ENCODE peak calls at places on chromosome 1, in six cellular contexts. S is tibial artery; Q is GM12878; N is activated CD8-positive, alpha-beta T cell treated with anti-CD3 and anti-CD28 coated beads for 36 hours; H is Calu3; C is OCI-LY7. B is an unnamed sample.
A peak's percentile ranks its signal among the peaks of the same experiment; 100 is the strongest.

GRCh38 chr1:39174400-39175081 is 30.0 kb upstream of the MACF1 start:
- DNase-seq in C (no peak), N (no peak), H (no peak), Q (no peak), S (no peak), B (no peak)

GRCh38 chr1:115911298-115911697 is 65.0 kb upstream of the SLC22A15 start:
- DNase-seq in N (no peak), C (no peak), H (peak; percentile 44), Q (no peak), S (no peak), B (no peak)

GRCh38 chr1:40944841-40945430 is 34.6 kb upstream of the CTPS1 start:
- DNase-seq in C (no peak), H (peak; percentile 40), S (peak; percentile 72), Q (no peak), N (no peak), B (no peak)

GRCh38 chr1:240027059-240027462 is 64.6 kb upstream of the FMN2 start:
- DNase-seq in N (peak; percentile 44), Q (no peak), C (peak; percentile 25), H (peak; percentile 56), S (no peak), B (no peak)

GRCh38 chr1:112712191-112712590 is 2.9 kb downstream of the PPM1J start:
- DNase-seq in S (peak; percentile 38), Q (no peak), H (no peak), C (no peak), N (no peak), B (peak; percentile 65)

GRCh38 chr1:52532732-52533327 is 20.1 kb downstream of the TUT4 start:
- DNase-seq in Q (no peak), H (no peak), N (no peak), S (no peak), C (no peak), B (no peak)

GRCh38 chr1:223228931-223229528 is 86.0 kb upstream of the TLR5 start:
- DNase-seq in C (no peak), H (no peak), S (no peak), N (peak; percentile 16), Q (no peak), B (no peak)

GRCh38 chr1:232816324-232816723 is 11.1 kb downstream of the MAP10 start:
- DNase-seq in N (no peak), C (no peak), S (no peak), H (no peak), Q (no peak), B (no peak)

GRCh38 chr1:24416666-24417391 is 1.2 kb downstream of the NIPAL3 start:
- DNase-seq in N (peak; percentile 81), H (peak; percentile 18), S (no peak), C (peak; percentile 71), Q (peak; percentile 34), B (no peak)

GRCh38 chr1:22139066-22139594 is 3.8 kb downstream of the WNT4 start:
- DNase-seq in C (no peak), N (no peak), S (no peak), H (no peak), Q (no peak), B (no peak)

GRCh38 chr1:48619529-48619928 is 147.5 kb upstream of the SPATA6 start:
- DNase-seq in S (no peak), Q (no peak), N (no peak), H (no peak), C (no peak), B (no peak)

GRCh38 chr1:63317007-63317813 is 5.2 kb upstream of the FOXD3 start:
- DNase-seq in N (peak; percentile 76), C (peak; percentile 86), H (peak; percentile 95), Q (no peak), S (no peak), B (peak; percentile 90)

GRCh38 chr1:209029737-209030136 is 553.8 kb upstream of the CAMK1G start:
- DNase-seq in C (no peak), H (no peak), N (no peak), S (no peak), Q (no peak), B (no peak)

GRCh38 chr1:245589827-245590421 is 435.1 kb downstream of the KIF26B start:
- DNase-seq in H (no peak), N (no peak), Q (no peak), S (no peak), C (no peak), B (no peak)

GRCh38 chr1:14812189-14812588 is 213.7 kb downstream of the KAZN start:
- DNase-seq in C (no peak), H (no peak), N (no peak), Q (no peak), S (no peak), B (no peak)

GRCh38 chr1:204128964-204129896 is 22.6 kb downstream of the ETNK2 start:
- DNase-seq in S (peak; percentile 84), H (peak; percentile 83), N (peak; percentile 64), C (peak; percentile 70), Q (no peak), B (no peak)
- TF ChIP-seq CTCF in S (peak; percentile 91), H (peak; percentile 98), N (peak; percentile 95), C (peak; percentile 88), Q (peak; percentile 90), B (peak; percentile 97)

GRCh38 chr1:54105736-54106269 is 47.0 kb downstream of the CDCP2 start:
- DNase-seq in N (no peak), S (no peak), H (no peak), C (no peak), Q (no peak), B (no peak)

GRCh38 chr1:54109131-54110105 is 43.4 kb downstream of the CDCP2 start:
- DNase-seq in Q (no peak), N (no peak), H (no peak), C (no peak), S (no peak), B (peak; percentile 38)

GRCh38 chr1:54108156-54108555 is 44.6 kb downstream of the CDCP2 start:
- DNase-seq in S (no peak), H (no peak), N (no peak), C (no peak), Q (no peak), B (no peak)

GRCh38 chr1:54105080-54105479 is 47.7 kb downstream of the CDCP2 start:
- DNase-seq in C (no peak), S (no peak), H (no peak), N (no peak), Q (no peak), B (no peak)

DNA sequence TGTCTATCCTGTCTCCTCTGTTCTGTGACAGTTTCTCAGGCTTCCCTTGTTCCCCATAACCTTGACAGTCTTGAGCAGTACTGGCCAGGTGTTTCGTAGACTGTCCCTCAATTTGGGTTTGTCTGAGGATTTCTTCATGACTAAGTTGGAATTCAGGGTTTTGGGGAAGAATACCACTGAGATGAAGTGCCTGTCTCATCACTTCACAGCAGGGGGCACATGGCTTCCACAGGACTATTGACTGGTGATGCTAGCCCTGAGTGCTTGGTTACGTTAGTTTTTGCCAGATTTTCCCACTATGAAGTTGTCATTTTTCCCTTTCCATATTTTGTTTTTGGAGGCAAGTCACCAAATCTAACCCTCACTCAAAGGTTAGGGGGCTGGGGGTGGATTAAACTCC is 45.7 kb downstream of the CDCP2 start:
- DNase-seq in C (peak; percentile 14), N (no peak), H (no peak), Q (no peak), S (no peak), B (no peak)
- TF ChIP-seq CTCF in C (peak; percentile 51), N (no peak), H (no peak), Q (no peak), S (peak; percentile 21), B (peak; percentile 38)

GRCh38 chr1:168687796-168688195 is 41.2 kb downstream of the DPT start:
- DNase-seq in N (no peak), C (no peak), Q (no peak), H (no peak), S (no peak), B (no peak)
- TF ChIP-seq CTCF in N (no peak), C (no peak), Q (no peak), H (no peak), S (no peak), B (peak; percentile 36)

DNA sequence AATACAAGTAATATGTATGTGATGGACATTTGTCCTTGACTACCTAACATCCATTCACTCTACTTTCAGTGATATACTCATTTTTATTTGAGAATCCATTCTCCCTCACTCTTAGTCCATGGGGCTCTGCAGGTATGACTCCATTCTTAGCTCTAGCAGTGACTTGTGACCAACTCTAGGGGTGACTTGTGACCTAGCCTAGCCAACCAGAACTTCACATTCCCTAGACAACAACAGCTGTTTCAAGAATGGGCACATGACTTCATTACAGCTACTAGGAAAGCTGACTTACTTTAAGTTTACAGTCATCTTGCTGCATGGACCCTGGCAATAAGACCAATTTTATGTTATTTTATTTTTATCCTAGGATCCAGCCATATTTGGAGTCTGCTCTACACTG is 23.6 kb upstream of the DDX59 start:
- DNase-seq in C (no peak), H (no peak), Q (no peak), S (no peak), N (no peak), B (no peak)
- TF ChIP-seq CTCF in C (no peak), H (no peak), Q (no peak), S (no peak), N (no peak), B (no peak)

DNA sequence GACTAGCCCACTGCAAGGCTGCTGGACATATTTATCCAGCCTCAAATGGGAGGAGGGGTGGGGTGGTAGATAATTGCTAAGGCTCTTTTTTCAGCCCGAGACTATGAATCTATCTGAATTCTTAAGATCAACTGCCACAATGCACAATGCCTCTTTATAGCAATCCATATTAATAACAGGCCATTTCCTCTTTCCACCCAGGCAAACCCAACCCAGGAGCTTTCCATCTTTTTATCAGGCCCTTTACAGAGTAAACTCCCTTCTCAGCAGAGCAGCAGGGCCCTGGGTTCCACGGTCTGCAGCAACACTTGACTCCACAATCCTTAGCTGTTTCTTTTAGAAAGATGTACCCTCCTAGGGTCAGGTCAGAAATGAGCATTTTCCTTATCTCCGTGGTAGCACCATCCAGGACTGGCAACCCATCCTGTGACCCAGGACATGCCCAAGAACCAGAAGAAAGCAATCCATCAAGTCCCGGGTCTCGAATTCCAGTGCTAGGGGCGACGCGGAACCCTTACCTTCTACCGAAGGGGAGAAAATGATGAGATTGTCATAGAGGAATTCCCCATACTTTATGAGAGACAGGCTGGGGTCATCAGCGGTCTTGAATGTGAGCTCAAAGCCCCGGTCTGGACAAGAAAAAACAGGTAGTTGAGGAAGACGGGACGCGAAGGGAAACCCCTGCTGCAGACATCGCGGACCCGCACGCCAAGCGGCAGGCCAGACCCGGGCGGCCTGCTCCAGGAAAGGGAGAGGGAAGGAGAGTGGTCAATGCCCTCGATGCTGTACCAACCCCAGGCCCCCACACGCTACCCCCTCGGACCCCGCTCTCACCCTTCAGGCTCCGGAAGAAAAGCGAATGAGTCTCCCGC is 570 bp downstream of the DDOST start:
- DNase-seq in H (no peak), Q (no peak), C (peak; percentile 43), S (no peak), N (peak; percentile 34), B (no peak)
- TF ChIP-seq CTCF in H (no peak), Q (no peak), C (no peak), S (no peak), N (no peak), B (no peak)

GRCh38 chr1:229943988-229944743 is 122.9 kb upstream of the GALNT2 start:
- DNase-seq in N (no peak), S (no peak), C (no peak), Q (no peak), H (no peak), B (no peak)
- TF ChIP-seq CTCF in N (no peak), S (no peak), C (no peak), Q (no peak), H (no peak), B (no peak)

GRCh38 chr1:195804547-195804946 is 803.7 kb downstream of the KCNT2 start:
- DNase-seq in H (no peak), Q (no peak), C (no peak), N (no peak), S (no peak), B (no peak)
- TF ChIP-seq CTCF in H (no peak), Q (no peak), C (peak; percentile 60), N (no peak), S (no peak), B (peak; percentile 76)

GRCh38 chr1:183711691-183712401 is 58.7 kb upstream of the APOBEC4 start:
- DNase-seq in S (no peak), C (no peak), N (no peak), Q (no peak), H (no peak), B (no peak)
- TF ChIP-seq CTCF in S (no peak), C (no peak), N (no peak), Q (no peak), H (no peak), B (peak; percentile 53)